ENCODE peak calls at places on chromosomes 1 and 21, in seven cellular contexts. One of them, this sample, is unnamed.

GRCh38 chr21:36079671-36080070 is 9.8 kb downstream of the CBR1 start:
- DNase-seq in tibial nerve: no peak
- DNase-seq in WTC11: no peak
- DNase-seq in heart left ventricle: no peak
- DNase-seq in fibroblast of lung: no peak
- DNase-seq in A549: no peak
- DNase-seq in left ventricle myocardium inferior: no peak
- DNase-seq in this sample: no peak

GRCh38 chr1:183147735-183148134 is 38.3 kb upstream of the LAMC2 start:
- DNase-seq in heart left ventricle: no peak
- DNase-seq in tibial nerve: no peak
- DNase-seq in fibroblast of lung: peak
- DNase-seq in A549: no peak
- DNase-seq in WTC11: no peak
- DNase-seq in left ventricle myocardium inferior: no peak
- DNase-seq in this sample: no peak

GRCh38 chr21:44875341-44875740 is 1.9 kb upstream of the PTTG1IP start:
- DNase-seq in fibroblast of lung: peak
- DNase-seq in WTC11: no peak
- DNase-seq in left ventricle myocardium inferior: no peak
- DNase-seq in A549: no peak
- DNase-seq in tibial nerve: peak
- DNase-seq in heart left ventricle: peak
- DNase-seq in this sample: no peak

GRCh38 chr1:55035904-55036303 is 3.4 kb upstream of the PCSK9 start:
- DNase-seq in WTC11: no peak
- DNase-seq in left ventricle myocardium inferior: no peak
- DNase-seq in A549: peak
- DNase-seq in heart left ventricle: no peak
- DNase-seq in tibial nerve: no peak
- DNase-seq in fibroblast of lung: no peak
- DNase-seq in this sample: no peak

GRCh38 chr1:186326009-186326408 is 49.0 kb downstream of the TPR start:
- DNase-seq in left ventricle myocardium inferior: no peak
- DNase-seq in heart left ventricle: no peak
- DNase-seq in fibroblast of lung: no peak
- DNase-seq in tibial nerve: no peak
- DNase-seq in A549: no peak
- DNase-seq in WTC11: no peak
- DNase-seq in this sample: no peak

GRCh38 chr21:46421191-46421750 is 37.4 kb upstream of the DIP2A start:
- DNase-seq in heart left ventricle: peak
- DNase-seq in fibroblast of lung: no peak
- DNase-seq in left ventricle myocardium inferior: no peak
- DNase-seq in A549: no peak
- DNase-seq in tibial nerve: no peak
- DNase-seq in WTC11: no peak
- DNase-seq in this sample: no peak

GRCh38 chr1:239218296-239218695 is 168.1 kb upstream of the CHRM3 start:
- DNase-seq in left ventricle myocardium inferior: no peak
- DNase-seq in WTC11: no peak
- DNase-seq in heart left ventricle: no peak
- DNase-seq in fibroblast of lung: no peak
- DNase-seq in tibial nerve: no peak
- DNase-seq in A549: no peak
- DNase-seq in this sample: no peak

GRCh38 chr21:15034126-15034848 is 30.5 kb downstream of the NRIP1 start:
- DNase-seq in left ventricle myocardium inferior: no peak
- DNase-seq in A549: no peak
- DNase-seq in heart left ventricle: no peak
- DNase-seq in WTC11: no peak
- DNase-seq in fibroblast of lung: peak
- DNase-seq in tibial nerve: no peak
- DNase-seq in this sample: no peak

GRCh38 chr1:205350626-205351235 is 6.0 kb downstream of the KLHDC8A start:
- DNase-seq in tibial nerve: no peak
- DNase-seq in fibroblast of lung: no peak
- DNase-seq in A549: no peak
- DNase-seq in WTC11: peak
- DNase-seq in heart left ventricle: no peak
- DNase-seq in left ventricle myocardium inferior: no peak
- DNase-seq in this sample: no peak

GRCh38 chr21:44299458-44300261 is at the start of gene PFKL:
- DNase-seq in A549: peak
- DNase-seq in tibial nerve: peak
- DNase-seq in WTC11: peak
- DNase-seq in fibroblast of lung: peak
- DNase-seq in left ventricle myocardium inferior: peak
- DNase-seq in heart left ventricle: peak
- DNase-seq in this sample: no peak

GRCh38 chr1:213934642-213935041 is 53.1 kb upstream of the PROX1 start:
- DNase-seq in WTC11: no peak
- DNase-seq in left ventricle myocardium inferior: peak
- DNase-seq in fibroblast of lung: no peak
- DNase-seq in A549: no peak
- DNase-seq in heart left ventricle: peak
- DNase-seq in tibial nerve: no peak
- DNase-seq in this sample: no peak

GRCh38 chr1:200027264-200027823 is at the start of gene NR5A2:
- DNase-seq in WTC11: no peak
- DNase-seq in tibial nerve: no peak
- DNase-seq in A549: peak
- DNase-seq in fibroblast of lung: no peak
- DNase-seq in left ventricle myocardium inferior: no peak
- DNase-seq in heart left ventricle: no peak
- DNase-seq in this sample: no peak

GRCh38 chr1:66464802-66465201 is 69.2 kb upstream of the SGIP1 start:
- DNase-seq in WTC11: no peak
- DNase-seq in A549: no peak
- DNase-seq in heart left ventricle: no peak
- DNase-seq in tibial nerve: no peak
- DNase-seq in left ventricle myocardium inferior: no peak
- DNase-seq in fibroblast of lung: peak
- DNase-seq in this sample: no peak

GRCh38 chr1:27773732-27774445 is 870 bp downstream of the STX12 start:
- DNase-seq in fibroblast of lung: peak
- DNase-seq in WTC11: no peak
- DNase-seq in left ventricle myocardium inferior: no peak
- DNase-seq in A549: no peak
- DNase-seq in tibial nerve: peak
- DNase-seq in heart left ventricle: no peak
- DNase-seq in this sample: no peak

GRCh38 chr1:42952353-42953001 is 6.2 kb downstream of the SLC2A1 start:
- DNase-seq in heart left ventricle: no peak
- DNase-seq in A549: no peak
- DNase-seq in tibial nerve: no peak
- DNase-seq in left ventricle myocardium inferior: no peak
- DNase-seq in fibroblast of lung: no peak
- DNase-seq in WTC11: no peak
- DNase-seq in this sample: no peak

GRCh38 chr21:46550511-46550941 is 54.4 kb downstream of the S100B start:
- DNase-seq in tibial nerve: no peak
- DNase-seq in heart left ventricle: no peak
- DNase-seq in fibroblast of lung: no peak
- DNase-seq in A549: no peak
- DNase-seq in WTC11: no peak
- DNase-seq in left ventricle myocardium inferior: no peak
- DNase-seq in this sample: peak

GRCh38 chr1:202713110-202713509 is 2.9 kb upstream of the SYT2 start:
- DNase-seq in heart left ventricle: no peak
- DNase-seq in A549: peak
- DNase-seq in tibial nerve: no peak
- DNase-seq in WTC11: no peak
- DNase-seq in left ventricle myocardium inferior: no peak
- DNase-seq in fibroblast of lung: no peak
- DNase-seq in this sample: no peak

GRCh38 chr1:182630586-182630985 is 26.4 kb upstream of the RGS16 start:
- DNase-seq in WTC11: no peak
- DNase-seq in A549: no peak
- DNase-seq in tibial nerve: no peak
- DNase-seq in heart left ventricle: no peak
- DNase-seq in left ventricle myocardium inferior: no peak
- DNase-seq in fibroblast of lung: no peak
- DNase-seq in this sample: no peak

GRCh38 chr21:46063227-46063626 is 34.7 kb upstream of the COL6A2 start:
- DNase-seq in A549: no peak
- DNase-seq in heart left ventricle: peak
- DNase-seq in fibroblast of lung: peak
- DNase-seq in left ventricle myocardium inferior: no peak
- DNase-seq in WTC11: no peak
- DNase-seq in tibial nerve: no peak
- DNase-seq in this sample: peak

GRCh38 chr1:161304927-161305871 is 4.6 kb downstream of the MPZ start:
- DNase-seq in tibial nerve: no peak
- DNase-seq in WTC11: no peak
- DNase-seq in A549: no peak
- DNase-seq in left ventricle myocardium inferior: no peak
- DNase-seq in heart left ventricle: no peak
- DNase-seq in fibroblast of lung: no peak
- DNase-seq in this sample: no peak

GRCh38 chr1:11851171-11851570 is 3.6 kb upstream of the NPPA start:
- DNase-seq in heart left ventricle: no peak
- DNase-seq in WTC11: no peak
- DNase-seq in A549: no peak
- DNase-seq in tibial nerve: no peak
- DNase-seq in left ventricle myocardium inferior: no peak
- DNase-seq in fibroblast of lung: no peak
- DNase-seq in this sample: no peak

GRCh38 chr1:53583903-53584210 is 124.7 kb downstream of the DMRTB1 start:
- DNase-seq in A549: no peak
- DNase-seq in left ventricle myocardium inferior: no peak
- DNase-seq in WTC11: no peak
- DNase-seq in tibial nerve: no peak
- DNase-seq in heart left ventricle: no peak
- DNase-seq in fibroblast of lung: no peak
- DNase-seq in this sample: no peak

GRCh38 chr21:22106720-22107410 is 1108.7 kb downstream of the NCAM2 start:
- DNase-seq in WTC11: no peak
- DNase-seq in tibial nerve: no peak
- DNase-seq in left ventricle myocardium inferior: no peak
- DNase-seq in A549: no peak
- DNase-seq in heart left ventricle: no peak
- DNase-seq in fibroblast of lung: no peak
- DNase-seq in this sample: no peak

GRCh38 chr1:203085528-203086406 is at the start of gene MYOG:
- DNase-seq in tibial nerve: no peak
- DNase-seq in A549: no peak
- DNase-seq in WTC11: no peak
- DNase-seq in heart left ventricle: no peak
- DNase-seq in fibroblast of lung: no peak
- DNase-seq in left ventricle myocardium inferior: no peak
- DNase-seq in this sample: peak

GRCh38 chr1:23692308-23692871 is 784 bp downstream of the RPL11 start:
- DNase-seq in A549: no peak
- DNase-seq in heart left ventricle: no peak
- DNase-seq in tibial nerve: no peak
- DNase-seq in fibroblast of lung: no peak
- DNase-seq in left ventricle myocardium inferior: no peak
- DNase-seq in WTC11: no peak
- DNase-seq in this sample: no peak
- TF ChIP-seq CTCF in A549: no peak
- TF ChIP-seq CTCF in heart left ventricle: no peak
- TF ChIP-seq CTCF in tibial nerve: no peak
- TF ChIP-seq CTCF in fibroblast of lung: no peak
- TF ChIP-seq CTCF in left ventricle myocardium inferior: no peak
- TF ChIP-seq CTCF in WTC11: no peak
- TF ChIP-seq CTCF in this sample: no peak

GRCh38 chr1:8879348-8880067 is 1.0 kb upstream of the ENO1 start:
- DNase-seq in tibial nerve: peak
- DNase-seq in heart left ventricle: no peak
- DNase-seq in WTC11: no peak
- DNase-seq in fibroblast of lung: no peak
- DNase-seq in A549: no peak
- DNase-seq in left ventricle myocardium inferior: peak
- DNase-seq in this sample: peak

GRCh38 chr1:8876099-8876496 is 2.4 kb downstream of the ENO1 start:
- DNase-seq in A549: no peak
- DNase-seq in left ventricle myocardium inferior: no peak
- DNase-seq in tibial nerve: no peak
- DNase-seq in WTC11: no peak
- DNase-seq in heart left ventricle: no peak
- DNase-seq in fibroblast of lung: no peak
- DNase-seq in this sample: no peak

GRCh38 chr1:8883510-8883909 is 5.0 kb upstream of the ENO1 start:
- DNase-seq in heart left ventricle: no peak
- DNase-seq in WTC11: no peak
- DNase-seq in tibial nerve: no peak
- DNase-seq in A549: no peak
- DNase-seq in fibroblast of lung: no peak
- DNase-seq in left ventricle myocardium inferior: no peak
- DNase-seq in this sample: no peak

GRCh38 chr1:8878448-8879347 is at the start of gene ENO1:
- DNase-seq in fibroblast of lung: peak
- DNase-seq in WTC11: peak
- DNase-seq in tibial nerve: peak
- DNase-seq in left ventricle myocardium inferior: peak
- DNase-seq in heart left ventricle: peak
- DNase-seq in A549: peak
- DNase-seq in this sample: peak

GRCh38 chr1:8880068-8880676 is 1.7 kb upstream of the ENO1 start:
- DNase-seq in heart left ventricle: no peak
- DNase-seq in fibroblast of lung: peak
- DNase-seq in left ventricle myocardium inferior: no peak
- DNase-seq in A549: peak
- DNase-seq in tibial nerve: peak
- DNase-seq in WTC11: no peak
- DNase-seq in this sample: peak
- TF ChIP-seq CTCF in heart left ventricle: no peak
- TF ChIP-seq CTCF in fibroblast of lung: no peak
- TF ChIP-seq CTCF in left ventricle myocardium inferior: no peak
- TF ChIP-seq CTCF in A549: no peak
- TF ChIP-seq CTCF in tibial nerve: no peak
- TF ChIP-seq CTCF in WTC11: no peak
- TF ChIP-seq CTCF in this sample: no peak

DNA sequence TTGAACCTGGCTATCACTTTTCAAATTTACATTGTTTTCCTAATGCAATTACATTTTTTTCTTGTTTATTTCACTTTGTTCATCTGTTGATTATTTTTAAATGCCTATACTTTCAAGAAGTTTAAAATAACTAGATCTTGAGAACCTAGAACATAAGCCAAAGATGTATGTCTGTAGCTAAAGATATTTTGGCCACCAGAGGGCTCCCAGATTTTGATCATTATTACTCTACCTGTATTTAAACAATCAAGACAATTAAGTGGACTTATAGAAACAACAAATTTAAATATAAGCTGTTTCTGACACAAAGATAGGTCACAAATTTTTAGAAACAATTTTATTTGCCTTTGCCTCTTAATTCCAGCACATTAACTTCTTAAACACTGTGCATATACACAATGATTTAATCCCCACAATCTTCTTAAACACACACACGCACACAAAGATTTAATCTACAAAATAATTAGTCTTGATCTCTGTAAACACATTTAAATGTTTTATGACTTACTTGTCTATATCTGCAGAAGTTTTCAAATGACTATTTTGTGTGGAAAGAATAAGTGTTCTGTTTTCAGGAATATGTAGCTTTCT is 380.0 kb downstream of the DSCAM start:
- DNase-seq in WTC11: no peak
- DNase-seq in heart left ventricle: no peak
- DNase-seq in tibial nerve: peak
- DNase-seq in fibroblast of lung: no peak
- DNase-seq in left ventricle myocardium inferior: no peak
- DNase-seq in A549: no peak
- DNase-seq in this sample: no peak
- TF ChIP-seq CTCF in WTC11: no peak
- TF ChIP-seq CTCF in heart left ventricle: peak
- TF ChIP-seq CTCF in tibial nerve: peak
- TF ChIP-seq CTCF in fibroblast of lung: no peak
- TF ChIP-seq CTCF in left ventricle myocardium inferior: peak
- TF ChIP-seq CTCF in A549: peak
- TF ChIP-seq CTCF in this sample: peak

GRCh38 chr1:7989762-7990428 is 28.4 kb downstream of the PARK7 start:
- DNase-seq in tibial nerve: no peak
- DNase-seq in heart left ventricle: no peak
- DNase-seq in A549: no peak
- DNase-seq in left ventricle myocardium inferior: no peak
- DNase-seq in fibroblast of lung: peak
- DNase-seq in WTC11: no peak
- DNase-seq in this sample: no peak
- TF ChIP-seq CTCF in tibial nerve: no peak
- TF ChIP-seq CTCF in heart left ventricle: no peak
- TF ChIP-seq CTCF in A549: no peak
- TF ChIP-seq CTCF in left ventricle myocardium inferior: no peak
- TF ChIP-seq CTCF in fibroblast of lung: no peak
- TF ChIP-seq CTCF in WTC11: no peak
- TF ChIP-seq CTCF in this sample: no peak